ENCODE peak calls at places on chromosomes 11 and 22, in four cellular contexts. L, P, S and N are unnamed samples. For H3K9me3, the result is how much of the 10 kb centered on the place peaks cover.

GRCh38 chr22:21966643-21967516 is 14.2 kb upstream of the PPM1F start:
- DNase-seq in P (no peak), L (no peak), S (no peak), N (no peak)

GRCh38 chr11:125156346-125156745 is 8.2 kb upstream of the PKNOX2 start:
- DNase-seq in P (no peak), L (no peak), S (no peak), N (no peak)

GRCh38 chr11:66291303-66291705 is 390 bp upstream of the TMEM151A start:
- DNase-seq in S (no peak), L (no peak), P (no peak), N (no peak)

GRCh38 chr11:108654994-108655631 is 9.8 kb upstream of the DDX10 start:
- DNase-seq in S (no peak), P (no peak), L (peak), N (peak)

GRCh38 chr11:44456544-44457270 is 108.8 kb upstream of the CD82 start:
- DNase-seq in P (no peak), L (peak), S (no peak), N (no peak)

GRCh38 chr22:49991907-49992533 is 20.5 kb downstream of the IL17REL start:
- DNase-seq in L (no peak), S (no peak), P (peak), N (no peak)

GRCh38 chr11:79353706-79354105 is 87.1 kb downstream of the TENM4 start:
- DNase-seq in L (no peak), S (no peak), P (no peak), N (no peak)

GRCh38 chr11:49221112-49221511 is 12.7 kb upstream of the FOLH1 start:
- DNase-seq in S (no peak), P (no peak), L (no peak), N (no peak)

GRCh38 chr22:39341179-39341578 is 8.6 kb upstream of the SYNGR1 start:
- DNase-seq in P (no peak), S (no peak), L (no peak), N (no peak)

GRCh38 chr11:6300325-6300724 is 20.0 kb downstream of the CAVIN3 start:
- DNase-seq in S (no peak), P (no peak), L (no peak), N (no peak)

GRCh38 chr11:70203749-70204465 is 811 bp downstream of the FADD start:
- DNase-seq in S (no peak), P (no peak), L (peak), N (no peak)

DNA sequence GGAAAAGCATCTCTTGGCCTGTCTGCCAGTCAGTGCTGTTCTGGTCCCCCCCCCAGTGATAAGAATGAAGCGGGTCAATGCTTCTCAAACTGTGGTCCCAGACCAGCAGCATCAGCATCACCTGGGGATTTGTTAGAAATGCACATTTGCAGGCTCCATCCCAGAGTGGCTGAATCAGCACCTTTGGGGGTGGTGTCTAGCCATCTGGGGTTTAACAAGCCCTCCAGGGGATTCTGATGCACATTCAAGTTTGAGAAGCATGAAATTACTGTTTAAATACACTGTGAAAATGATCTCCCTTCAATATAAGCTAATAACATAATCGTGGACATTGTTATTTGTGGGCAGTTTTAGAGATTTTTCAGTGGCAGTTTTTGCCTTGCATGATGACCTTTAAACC is 133.5 kb downstream of the MYO18B start:
- DNase-seq in S (no peak), L (no peak), P (no peak), N (no peak)
- TF ChIP-seq CTCF in S (no peak), L (no peak), P (no peak), N (no peak)

GRCh38 chr11:34053161-34053686 is 1.7 kb downstream of the CAPRIN1 start:
- DNase-seq in P (peak), S (peak), L (peak), N (peak)

GRCh38 chr11:34052036-34052607 is 591 bp downstream of the CAPRIN1 start:
- DNase-seq in S (peak), L (peak), P (peak), N (peak)

GRCh38 chr11:34056672-34057071 is 5.1 kb downstream of the CAPRIN1 start:
- DNase-seq in P (no peak), S (no peak), L (no peak), N (no peak)

GRCh38 chr11:34052608-34053160 is 1.2 kb downstream of the CAPRIN1 start:
- DNase-seq in L (peak), S (no peak), P (no peak), N (peak)

GRCh38 chr11:34055218-34056000 is 3.9 kb downstream of the CAPRIN1 start:
- DNase-seq in S (no peak), P (no peak), L (no peak), N (no peak)
- H3K4me3 ChIP-seq in S (no peak), P (no peak), L (peak), N (no peak)

GRCh38 chr11:29324328-29324727 is 692.5 kb downstream of the KCNA4 start:
- DNase-seq in S (no peak), L (no peak), P (no peak), N (no peak)

GRCh38 chr11:29320196-29320595 is 696.6 kb downstream of the KCNA4 start:
- DNase-seq in S (no peak), P (no peak), L (no peak), N (no peak)

GRCh38 chr11:29318134-29318845 is 698.5 kb downstream of the KCNA4 start:
- DNase-seq in S (no peak), L (no peak), P (no peak), N (no peak)

GRCh38 chr11:29319231-29319630 is 697.6 kb downstream of the KCNA4 start:
- DNase-seq in L (no peak), S (no peak), P (no peak), N (no peak)

DNA sequence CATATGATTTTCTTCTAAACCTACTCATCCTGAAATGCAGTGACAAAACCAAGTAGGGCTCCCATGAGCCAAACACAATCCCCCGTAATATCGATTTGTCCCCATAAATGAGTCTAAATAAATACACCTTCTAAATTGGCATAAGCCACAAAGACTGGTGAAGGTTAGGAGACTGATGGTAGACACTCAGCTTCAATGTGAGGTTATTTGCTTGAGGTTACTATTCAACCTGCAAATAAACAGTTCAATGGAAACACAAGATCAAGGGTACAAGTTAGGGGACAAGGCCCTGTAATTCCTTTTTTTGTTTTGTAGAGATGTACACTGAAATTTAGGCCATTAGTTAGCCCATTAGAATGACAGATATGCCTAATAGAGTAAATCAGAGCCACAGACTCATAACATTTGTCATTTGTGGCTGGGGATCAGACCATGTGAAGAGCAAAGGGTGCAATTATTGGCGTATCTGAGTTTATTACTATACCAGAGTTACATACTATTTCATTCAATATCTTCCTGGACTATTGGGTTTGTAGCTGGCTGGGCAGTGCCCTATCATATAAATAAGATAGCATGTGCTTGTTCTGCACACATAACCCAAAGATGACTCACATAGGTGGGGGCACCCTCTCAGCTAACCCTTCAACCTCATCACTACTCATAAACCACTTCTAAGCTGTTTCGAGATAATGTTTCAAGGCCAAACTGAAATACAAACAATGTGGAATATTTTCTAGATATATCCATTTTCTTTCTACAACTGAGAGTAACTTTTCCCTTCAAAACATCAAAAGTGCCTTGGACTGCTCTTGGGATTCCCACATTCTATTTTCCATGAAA is 695.3 kb downstream of the KCNA4 start:
- DNase-seq in P (no peak), L (no peak), S (no peak), N (no peak)
- H3K9me3 ChIP-seq in P (under half), L (under half), S (under half), N (under half)

DNA sequence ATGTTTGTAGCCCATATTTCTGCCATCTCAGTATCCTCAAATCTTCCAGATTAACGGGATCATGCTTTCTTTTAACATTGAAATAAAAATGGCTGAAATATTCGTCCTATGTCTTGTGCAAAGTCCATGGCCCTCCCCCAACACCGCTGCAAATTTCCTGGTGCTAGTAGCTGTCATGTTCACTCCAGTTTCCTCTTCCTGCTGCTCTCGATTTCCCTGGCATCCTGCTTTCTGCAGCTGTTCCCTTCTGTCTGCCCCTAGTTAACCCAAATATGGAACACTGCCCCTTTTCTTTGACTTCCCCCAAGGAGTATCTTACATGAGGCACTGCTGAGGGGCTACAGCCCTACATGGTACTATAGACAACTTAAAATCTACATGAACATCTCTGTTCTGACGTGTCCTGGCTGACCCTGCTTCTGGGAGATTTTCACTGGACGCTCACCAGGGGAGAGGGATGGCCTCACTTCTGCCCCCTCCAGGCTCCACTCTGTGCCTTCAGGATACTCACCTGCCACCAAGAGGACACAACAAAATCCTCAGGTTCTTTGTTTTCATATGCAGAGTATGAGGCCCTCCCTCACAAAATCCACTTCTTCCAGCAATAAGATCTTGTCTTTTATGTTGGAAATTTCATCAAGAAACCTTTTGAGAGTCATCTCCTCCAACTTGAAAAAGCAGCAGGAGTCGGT is 29.4 kb upstream of the SCUBE2 start:
- DNase-seq in L (peak), S (no peak), P (no peak), N (no peak)
- TF ChIP-seq CTCF in L (peak), S (peak), P (no peak), N (no peak)

GRCh38 chr11:93736129-93736528 is 5.2 kb downstream of the TAF1D start:
- DNase-seq in L (no peak), P (no peak), S (no peak), N (no peak)

GRCh38 chr11:93740802-93741093 is 547 bp downstream of the TAF1D start:
- DNase-seq in S (peak), L (peak), P (peak), N (peak)

GRCh38 chr11:93740031-93740801 is 1.1 kb downstream of the TAF1D start:
- DNase-seq in L (peak), S (no peak), P (no peak), N (no peak)

GRCh38 chr11:93737904-93738612 is 3.2 kb downstream of the TAF1D start:
- DNase-seq in P (no peak), S (no peak), L (no peak), N (no peak)

GRCh38 chr11:93738647-93739081 is 2.6 kb downstream of the TAF1D start:
- DNase-seq in P (no peak), L (peak), S (no peak), N (no peak)
- H3K4me3 ChIP-seq in P (no peak), L (peak), S (no peak), N (peak)